ENCODE peak calls at places on chromosomes 13 and 19, in nine cellular contexts. One of them, this sample, is unnamed.

GRCh38 chr13:107993239-107993948 is 221.9 kb downstream of the LIG4 start:
- DNase-seq in aorta: no peak
- DNase-seq in WERI-Rb-1: no peak
- DNase-seq in thoracic aorta: no peak
- DNase-seq in PC-3: peak
- DNase-seq in GM23338: no peak
- DNase-seq in right lobe of liver: no peak
- DNase-seq in AG04450: no peak
- DNase-seq in breast epithelium: no peak
- DNase-seq in this sample: no peak

GRCh38 chr13:109131698-109132257 is 502.4 kb downstream of the MYO16 start:
- DNase-seq in aorta: no peak
- DNase-seq in WERI-Rb-1: no peak
- DNase-seq in thoracic aorta: no peak
- DNase-seq in PC-3: no peak
- DNase-seq in GM23338: peak
- DNase-seq in right lobe of liver: no peak
- DNase-seq in AG04450: no peak
- DNase-seq in breast epithelium: no peak
- DNase-seq in this sample: no peak

GRCh38 chr13:107721436-107721835 is 493.9 kb downstream of the LIG4 start:
- DNase-seq in aorta: no peak
- DNase-seq in WERI-Rb-1: peak
- DNase-seq in thoracic aorta: no peak
- DNase-seq in PC-3: no peak
- DNase-seq in GM23338: no peak
- DNase-seq in right lobe of liver: no peak
- DNase-seq in AG04450: no peak
- DNase-seq in breast epithelium: no peak
- DNase-seq in this sample: no peak

GRCh38 chr13:51848674-51849073 is 3.7 kb upstream of the TMEM272 start:
- DNase-seq in aorta: no peak
- DNase-seq in WERI-Rb-1: no peak
- DNase-seq in thoracic aorta: no peak
- DNase-seq in PC-3: peak
- DNase-seq in GM23338: no peak
- DNase-seq in right lobe of liver: no peak
- DNase-seq in AG04450: no peak
- DNase-seq in breast epithelium: no peak
- DNase-seq in this sample: no peak

GRCh38 chr19:49436381-49437017 is 4.8 kb downstream of the SLC17A7 start:
- DNase-seq in aorta: no peak
- DNase-seq in WERI-Rb-1: peak
- DNase-seq in thoracic aorta: no peak
- DNase-seq in PC-3: no peak
- DNase-seq in GM23338: peak
- DNase-seq in right lobe of liver: no peak
- DNase-seq in AG04450: no peak
- DNase-seq in breast epithelium: no peak
- DNase-seq in this sample: peak

GRCh38 chr19:39792999-39793546 is 14.4 kb downstream of the LEUTX start:
- DNase-seq in aorta: peak
- DNase-seq in WERI-Rb-1: peak
- DNase-seq in thoracic aorta: peak
- DNase-seq in PC-3: peak
- DNase-seq in GM23338: peak
- DNase-seq in right lobe of liver: peak
- DNase-seq in AG04450: peak
- DNase-seq in breast epithelium: peak
- DNase-seq in this sample: peak

GRCh38 chr13:47908200-47908902 is 92.7 kb downstream of the SUCLA2 start:
- DNase-seq in aorta: no peak
- DNase-seq in WERI-Rb-1: no peak
- DNase-seq in thoracic aorta: no peak
- DNase-seq in PC-3: peak
- DNase-seq in GM23338: no peak
- DNase-seq in right lobe of liver: no peak
- DNase-seq in AG04450: peak
- DNase-seq in breast epithelium: no peak
- DNase-seq in this sample: no peak

GRCh38 chr19:48991823-48992570 is 1.1 kb downstream of the GYS1 start:
- DNase-seq in aorta: peak
- DNase-seq in WERI-Rb-1: peak
- DNase-seq in thoracic aorta: peak
- DNase-seq in PC-3: peak
- DNase-seq in GM23338: peak
- DNase-seq in right lobe of liver: no peak
- DNase-seq in AG04450: peak
- DNase-seq in breast epithelium: no peak
- DNase-seq in this sample: no peak

GRCh38 chr19:470701-471100 is 9.9 kb upstream of the SHC2 start:
- DNase-seq in aorta: no peak
- DNase-seq in WERI-Rb-1: no peak
- DNase-seq in thoracic aorta: no peak
- DNase-seq in PC-3: no peak
- DNase-seq in GM23338: no peak
- DNase-seq in right lobe of liver: no peak
- DNase-seq in AG04450: no peak
- DNase-seq in breast epithelium: no peak
- DNase-seq in this sample: no peak

GRCh38 chr13:113596321-113597200 is 12.0 kb downstream of the TFDP1 start:
- DNase-seq in aorta: no peak
- DNase-seq in WERI-Rb-1: peak
- DNase-seq in thoracic aorta: no peak
- DNase-seq in PC-3: no peak
- DNase-seq in GM23338: no peak
- DNase-seq in right lobe of liver: no peak
- DNase-seq in AG04450: no peak
- DNase-seq in breast epithelium: peak
- DNase-seq in this sample: no peak

GRCh38 chr19:51277112-51277511 is 26.2 kb downstream of the SIGLECL1 start:
- DNase-seq in aorta: no peak
- DNase-seq in WERI-Rb-1: no peak
- DNase-seq in thoracic aorta: no peak
- DNase-seq in PC-3: no peak
- DNase-seq in GM23338: no peak
- DNase-seq in right lobe of liver: no peak
- DNase-seq in AG04450: no peak
- DNase-seq in breast epithelium: no peak
- DNase-seq in this sample: no peak

GRCh38 chr19:6218497-6219146 is 61.2 kb downstream of the MLLT1 start:
- DNase-seq in aorta: peak
- DNase-seq in WERI-Rb-1: peak
- DNase-seq in thoracic aorta: peak
- DNase-seq in PC-3: peak
- DNase-seq in GM23338: peak
- DNase-seq in right lobe of liver: peak
- DNase-seq in AG04450: no peak
- DNase-seq in breast epithelium: peak
- DNase-seq in this sample: peak

GRCh38 chr13:79648191-79648590 is 167.2 kb downstream of the NDFIP2 start:
- DNase-seq in aorta: no peak
- DNase-seq in WERI-Rb-1: no peak
- DNase-seq in thoracic aorta: no peak
- DNase-seq in PC-3: no peak
- DNase-seq in GM23338: no peak
- DNase-seq in right lobe of liver: no peak
- DNase-seq in AG04450: no peak
- DNase-seq in breast epithelium: no peak
- DNase-seq in this sample: no peak
- H3K27ac ChIP-seq in aorta: no peak
- H3K27ac ChIP-seq in WERI-Rb-1: no peak
- H3K27ac ChIP-seq in thoracic aorta: no peak
- H3K27ac ChIP-seq in PC-3: no peak
- H3K27ac ChIP-seq in GM23338: no peak
- H3K27ac ChIP-seq in right lobe of liver: no peak
- H3K27ac ChIP-seq in AG04450: no peak
- H3K27ac ChIP-seq in breast epithelium: no peak
- H3K27ac ChIP-seq in this sample: no peak

GRCh38 chr13:26017932-26018690 is 33.7 kb downstream of the SHISA2 start:
- DNase-seq in aorta: no peak
- DNase-seq in WERI-Rb-1: peak
- DNase-seq in thoracic aorta: no peak
- DNase-seq in PC-3: peak
- DNase-seq in GM23338: no peak
- DNase-seq in right lobe of liver: no peak
- DNase-seq in AG04450: no peak
- DNase-seq in breast epithelium: no peak
- DNase-seq in this sample: no peak
- H3K27ac ChIP-seq in aorta: no peak
- H3K27ac ChIP-seq in WERI-Rb-1: no peak
- H3K27ac ChIP-seq in thoracic aorta: no peak
- H3K27ac ChIP-seq in PC-3: peak
- H3K27ac ChIP-seq in GM23338: no peak
- H3K27ac ChIP-seq in right lobe of liver: no peak
- H3K27ac ChIP-seq in AG04450: no peak
- H3K27ac ChIP-seq in breast epithelium: no peak
- H3K27ac ChIP-seq in this sample: peak

DNA sequence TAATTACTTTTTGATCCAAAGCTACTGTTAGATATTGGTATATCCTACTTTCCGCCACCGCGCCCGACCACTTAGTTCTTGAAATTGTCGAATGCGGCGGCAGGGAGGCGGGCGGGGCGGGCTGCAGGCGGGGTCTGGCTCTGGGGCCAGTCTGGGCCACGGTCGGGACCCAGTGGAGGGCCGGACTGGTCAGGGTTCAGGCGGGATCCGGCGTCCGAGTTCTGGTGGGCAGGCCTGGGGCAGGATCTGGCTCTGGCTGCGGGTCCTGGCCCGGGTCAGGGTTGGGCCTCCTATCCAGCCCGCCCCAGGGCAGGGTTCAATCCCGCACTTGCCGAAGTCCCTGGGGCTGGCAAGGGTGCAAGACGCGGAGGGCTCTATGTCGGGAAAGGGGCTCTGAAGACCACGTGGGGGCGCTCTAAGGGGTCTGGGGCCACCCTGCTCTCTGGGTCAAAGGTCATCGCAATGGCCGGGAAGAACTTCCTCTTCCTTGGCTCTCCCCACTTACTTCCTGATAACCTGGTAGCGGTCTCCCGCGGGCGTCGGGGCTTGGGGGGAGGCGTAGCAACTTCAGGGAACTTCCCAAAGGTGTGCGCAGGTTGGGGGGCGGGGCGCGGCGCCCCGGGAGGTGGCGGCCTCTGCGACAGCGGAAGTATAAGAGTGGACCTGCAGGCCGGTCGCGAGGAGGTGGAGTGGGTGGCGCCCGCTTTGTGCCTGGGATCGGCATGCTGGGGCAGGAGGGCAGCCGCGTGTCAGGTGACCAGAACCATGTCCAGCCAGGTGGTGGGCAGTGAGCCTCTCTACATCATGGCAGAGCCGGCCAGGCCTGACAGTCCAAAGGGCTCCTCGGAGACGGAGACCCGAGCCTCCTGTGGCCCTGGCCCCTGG is 83.4 kb downstream of the MRPL57 start:
- DNase-seq in aorta: no peak
- DNase-seq in WERI-Rb-1: no peak
- DNase-seq in thoracic aorta: no peak
- DNase-seq in PC-3: no peak
- DNase-seq in GM23338: peak
- DNase-seq in right lobe of liver: no peak
- DNase-seq in AG04450: no peak
- DNase-seq in breast epithelium: no peak
- DNase-seq in this sample: no peak
- H3K27ac ChIP-seq in aorta: no peak
- H3K27ac ChIP-seq in WERI-Rb-1: no peak
- H3K27ac ChIP-seq in thoracic aorta: no peak
- H3K27ac ChIP-seq in PC-3: no peak
- H3K27ac ChIP-seq in GM23338: no peak
- H3K27ac ChIP-seq in right lobe of liver: no peak
- H3K27ac ChIP-seq in AG04450: no peak
- H3K27ac ChIP-seq in breast epithelium: no peak
- H3K27ac ChIP-seq in this sample: no peak

DNA sequence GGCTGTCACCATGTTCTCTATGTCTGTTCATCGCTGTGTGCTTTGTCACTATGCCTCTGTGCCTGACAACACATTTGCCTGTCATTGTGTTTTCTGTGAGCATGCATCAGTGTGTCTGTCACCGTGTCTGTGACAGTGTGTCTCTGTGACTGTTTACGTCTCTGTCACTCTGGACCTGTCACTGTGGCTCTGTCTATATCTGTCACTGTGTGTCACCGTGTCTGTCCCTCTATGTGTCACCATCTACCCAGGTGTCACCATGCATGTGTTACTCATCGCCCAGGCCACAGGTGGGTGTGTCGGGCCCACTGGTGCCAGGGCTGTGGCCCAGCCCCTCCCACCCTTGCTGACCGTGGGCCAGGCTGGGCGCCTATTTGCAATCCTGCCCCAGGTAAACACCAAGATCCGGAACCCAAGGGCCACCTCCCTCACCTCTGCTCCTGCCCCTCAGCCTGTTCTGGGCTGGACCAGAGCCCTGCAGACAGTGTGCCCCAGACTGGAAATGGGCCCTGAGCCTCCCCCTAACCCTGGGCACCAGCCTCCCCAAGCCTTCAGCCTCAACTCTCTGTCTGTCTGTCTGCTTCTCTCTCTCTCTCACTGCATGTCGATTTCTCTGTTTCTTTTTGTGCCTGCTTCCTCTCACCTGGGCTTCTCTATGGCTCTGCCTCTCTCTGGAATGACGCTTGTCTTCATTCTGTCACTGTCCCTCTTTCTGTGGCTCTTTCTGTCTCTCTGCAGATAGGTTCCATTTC is 7.7 kb downstream of the IRF2BP1 start:
- DNase-seq in aorta: no peak
- DNase-seq in WERI-Rb-1: no peak
- DNase-seq in thoracic aorta: no peak
- DNase-seq in PC-3: peak
- DNase-seq in GM23338: no peak
- DNase-seq in right lobe of liver: peak
- DNase-seq in AG04450: no peak
- DNase-seq in breast epithelium: peak
- DNase-seq in this sample: no peak
- H3K27ac ChIP-seq in aorta: no peak
- H3K27ac ChIP-seq in WERI-Rb-1: no peak
- H3K27ac ChIP-seq in thoracic aorta: no peak
- H3K27ac ChIP-seq in PC-3: no peak
- H3K27ac ChIP-seq in GM23338: no peak
- H3K27ac ChIP-seq in right lobe of liver: peak
- H3K27ac ChIP-seq in AG04450: no peak
- H3K27ac ChIP-seq in breast epithelium: peak
- H3K27ac ChIP-seq in this sample: no peak